ENCODE peak calls at places on chromosome 10, in seven cellular contexts. X, E, G, C, S, K and D are unnamed samples.

GRCh38 chr10:52637592-52637991 is 135.0 kb downstream of the MBL2 start:
- DNase-seq in X (no peak), E (no peak), G (no peak), C (no peak), S (no peak), K (no peak), D (no peak)

GRCh38 chr10:63699785-63700184 is 178.6 kb downstream of the REEP3 start:
- DNase-seq in X (no peak), E (no peak), G (no peak), C (peak), S (no peak), K (no peak), D (no peak)

GRCh38 chr10:76717141-76717540 is 920.5 kb downstream of the KCNMA1 start:
- DNase-seq in X (no peak), E (no peak), G (no peak), C (peak), S (no peak), K (no peak), D (no peak)

GRCh38 chr10:86851329-86852207 is 95.1 kb downstream of the BMPR1A start:
- DNase-seq in X (no peak), E (no peak), G (no peak), C (peak), S (peak), K (no peak), D (peak)

GRCh38 chr10:27504007-27504890 is at the start of gene RAB18:
- DNase-seq in X (peak), E (peak), G (peak), C (peak), S (peak), K (peak), D (peak)

GRCh38 chr10:49140306-49141175 is 6.7 kb upstream of the FAM170B start:
- DNase-seq in X (no peak), E (no peak), G (no peak), C (no peak), S (no peak), K (no peak), D (no peak)

GRCh38 chr10:104873161-104873560 is 232.1 kb downstream of the SORCS3 start:
- DNase-seq in X (no peak), E (no peak), G (no peak), C (no peak), S (no peak), K (no peak), D (no peak)

GRCh38 chr10:81838950-81839349 is 36.0 kb upstream of the NRG3 start:
- DNase-seq in X (peak), E (no peak), G (no peak), C (no peak), S (peak), K (no peak), D (no peak)

GRCh38 chr10:112307631-112308502 is 24.7 kb downstream of the TECTB start:
- DNase-seq in X (peak), E (no peak), G (peak), C (peak), S (peak), K (no peak), D (no peak)

GRCh38 chr10:53379951-53380350 is 607.4 kb upstream of the MBL2 start:
- DNase-seq in X (no peak), E (no peak), G (no peak), C (no peak), S (no peak), K (no peak), D (no peak)

GRCh38 chr10:46001187-46001756 is 29.0 kb downstream of the TIMM23 start:
- DNase-seq in X (no peak), E (no peak), G (no peak), C (no peak), S (no peak), K (no peak), D (no peak)

GRCh38 chr10:55370021-55370420 is 569.0 kb upstream of the PCDH15 start:
- DNase-seq in X (peak), E (no peak), G (peak), C (peak), S (peak), K (no peak), D (no peak)

GRCh38 chr10:78964952-78965633 is 103.7 kb upstream of the ZMIZ1 start:
- DNase-seq in X (peak), E (peak), G (peak), C (peak), S (peak), K (peak), D (peak)

GRCh38 chr10:97597778-97598177 is 8.3 kb downstream of the C10orf62 start:
- DNase-seq in X (no peak), E (no peak), G (no peak), C (no peak), S (no peak), K (no peak), D (no peak)

GRCh38 chr10:34580643-34581042 is 234.5 kb downstream of the PARD3 start:
- DNase-seq in X (no peak), E (no peak), G (no peak), C (peak), S (no peak), K (no peak), D (no peak)

GRCh38 chr10:68080853-68081431 is 5.9 kb upstream of the HERC4 start:
- DNase-seq in X (no peak), E (no peak), G (no peak), C (no peak), S (no peak), K (no peak), D (no peak)

GRCh38 chr10:93701903-93702277 is 502 bp downstream of the FRA10AC1 start:
- DNase-seq in X (no peak), E (no peak), G (peak), C (peak), S (no peak), K (peak), D (no peak)

GRCh38 chr10:77173615-77174461 is 463.8 kb downstream of the KCNMA1 start:
- DNase-seq in X (peak), E (peak), G (peak), C (peak), S (peak), K (peak), D (peak)

GRCh38 chr10:114767589-114768393 is 53.8 kb upstream of the FHIP2A start:
- DNase-seq in X (peak), E (peak), G (peak), C (no peak), S (no peak), K (no peak), D (no peak)

GRCh38 chr10:7622969-7623368 is 43.8 kb downstream of the ITIH5 start:
- DNase-seq in X (peak), E (no peak), G (peak), C (no peak), S (no peak), K (no peak), D (no peak)

GRCh38 chr10:129323311-129323710 is 143.7 kb upstream of the MGMT start:
- DNase-seq in X (peak), E (no peak), G (no peak), C (no peak), S (no peak), K (no peak), D (no peak)

GRCh38 chr10:36494386-36494785 is 631.0 kb upstream of the ANKRD30A start:
- DNase-seq in X (no peak), E (no peak), G (no peak), C (peak), S (peak), K (no peak), D (no peak)

GRCh38 chr10:91477236-91477635 is 67.1 kb downstream of the HECTD2 start:
- DNase-seq in X (no peak), E (no peak), G (no peak), C (no peak), S (no peak), K (no peak), D (no peak)

GRCh38 chr10:75238182-75239180 is 2.7 kb upstream of the COMTD1 start:
- DNase-seq in X (no peak), E (peak), G (no peak), C (no peak), S (no peak), K (no peak), D (no peak)

GRCh38 chr10:36526045-36526444 is 599.4 kb upstream of the ANKRD30A start:
- DNase-seq in X (no peak), E (no peak), G (no peak), C (no peak), S (no peak), K (no peak), D (no peak)

GRCh38 chr10:87864497-87865059 is 1.2 kb downstream of the PTEN start:
- DNase-seq in X (peak), E (no peak), G (peak), C (no peak), S (peak), K (no peak), D (no peak)

GRCh38 chr10:33570495-33570894 is 236.0 kb upstream of the NRP1 start:
- DNase-seq in X (no peak), E (no peak), G (no peak), C (no peak), S (peak), K (peak), D (peak)

GRCh38 chr10:69696073-69696731 is 66.2 kb downstream of the FAM241B start:
- DNase-seq in X (peak), E (peak), G (peak), C (peak), S (no peak), K (no peak), D (no peak)